ENCODE peak calls at places on chromosomes 2 and 18, in four cellular contexts. One of them, this sample, is unnamed.
A peak's percentile ranks its signal among the peaks of the same experiment; 100 is the strongest.

GRCh38 chr2:223062304-223062845 is 10.4 kb downstream of the KCNE4 start:
- DNase-seq in mammary epithelial cell: no peak
- DNase-seq in A549: no peak
- DNase-seq in prostate gland: no peak
- DNase-seq in this sample: no peak

GRCh38 chr2:118085173-118086023 is 2.9 kb upstream of the INSIG2 start:
- DNase-seq in mammary epithelial cell: peak; percentile 41
- DNase-seq in A549: no peak
- DNase-seq in prostate gland: no peak
- DNase-seq in this sample: no peak

GRCh38 chr2:233814436-233814835 is 36.3 kb downstream of the MROH2A start:
- DNase-seq in mammary epithelial cell: no peak
- DNase-seq in A549: no peak
- DNase-seq in prostate gland: no peak
- DNase-seq in this sample: no peak

GRCh38 chr18:36302676-36303075 is 5.2 kb downstream of the FHOD3 start:
- DNase-seq in mammary epithelial cell: no peak
- DNase-seq in A549: no peak
- DNase-seq in prostate gland: no peak
- DNase-seq in this sample: no peak

GRCh38 chr2:59249441-59250330 is 1008.6 kb upstream of the FANCL start:
- DNase-seq in mammary epithelial cell: no peak
- DNase-seq in A549: no peak
- DNase-seq in prostate gland: no peak
- DNase-seq in this sample: peak; percentile 2

GRCh38 chr2:56749152-56749752 is 565.5 kb downstream of the CCDC85A start:
- DNase-seq in mammary epithelial cell: peak; percentile 28
- DNase-seq in A549: peak; percentile 6
- DNase-seq in prostate gland: no peak
- DNase-seq in this sample: peak; percentile 6

GRCh38 chr2:233044974-233045535 is 12.6 kb downstream of the NEU2 start:
- DNase-seq in mammary epithelial cell: no peak
- DNase-seq in A549: no peak
- DNase-seq in prostate gland: no peak
- DNase-seq in this sample: no peak

GRCh38 chr18:23627325-23627724 is 35.4 kb downstream of the ANKRD29 start:
- DNase-seq in mammary epithelial cell: peak; percentile 76
- DNase-seq in A549: peak; percentile 49
- DNase-seq in prostate gland: peak; percentile 17
- DNase-seq in this sample: peak; percentile 58

GRCh38 chr18:30903566-30903965 is 139.0 kb downstream of the DSC3 start:
- DNase-seq in mammary epithelial cell: peak; percentile 98
- DNase-seq in A549: no peak
- DNase-seq in prostate gland: no peak
- DNase-seq in this sample: peak; percentile 99

GRCh38 chr2:215711484-215712034 is 275.7 kb upstream of the FN1 start:
- DNase-seq in mammary epithelial cell: peak; percentile 54
- DNase-seq in A549: no peak
- DNase-seq in prostate gland: no peak
- DNase-seq in this sample: peak; percentile 83

GRCh38 chr18:33746261-33746660 is 168.2 kb downstream of the ASXL3 start:
- DNase-seq in mammary epithelial cell: no peak
- DNase-seq in A549: no peak
- DNase-seq in prostate gland: no peak
- DNase-seq in this sample: no peak

GRCh38 chr2:176491172-176491904 is 222.1 kb downstream of the MTX2 start:
- DNase-seq in mammary epithelial cell: peak; percentile 99
- DNase-seq in A549: no peak
- DNase-seq in prostate gland: peak; percentile 8
- DNase-seq in this sample: peak; percentile 99

GRCh38 chr2:52474091-52474490 is 1293.5 kb upstream of the CHAC2 start:
- DNase-seq in mammary epithelial cell: no peak
- DNase-seq in A549: no peak
- DNase-seq in prostate gland: no peak
- DNase-seq in this sample: no peak

GRCh38 chr18:61554117-61554776 is 221.0 kb downstream of the CDH20 start:
- DNase-seq in mammary epithelial cell: no peak
- DNase-seq in A549: no peak
- DNase-seq in prostate gland: no peak
- DNase-seq in this sample: no peak

GRCh38 chr2:211067029-211067428 is 510.6 kb downstream of the CPS1 start:
- DNase-seq in mammary epithelial cell: no peak
- DNase-seq in A549: no peak
- DNase-seq in prostate gland: no peak
- DNase-seq in this sample: no peak

GRCh38 chr2:33909945-33910344 is 310.8 kb upstream of the FAM98A start:
- DNase-seq in mammary epithelial cell: no peak
- DNase-seq in A549: no peak
- DNase-seq in prostate gland: no peak
- DNase-seq in this sample: no peak

GRCh38 chr18:44792456-44793080 is 111.9 kb downstream of the SETBP1 start:
- DNase-seq in mammary epithelial cell: no peak
- DNase-seq in A549: no peak
- DNase-seq in prostate gland: no peak
- DNase-seq in this sample: peak; percentile 2

GRCh38 chr2:3257166-3257565 is 120.5 kb downstream of the EIPR1 start:
- DNase-seq in mammary epithelial cell: no peak
- DNase-seq in A549: no peak
- DNase-seq in prostate gland: no peak
- DNase-seq in this sample: peak; percentile 74

GRCh38 chr2:227267406-227268115 is 57.5 kb upstream of the MFF start:
- DNase-seq in mammary epithelial cell: peak; percentile 14
- DNase-seq in A549: peak; percentile 13
- DNase-seq in prostate gland: peak; percentile 15
- DNase-seq in this sample: no peak

GRCh38 chr2:148614024-148614331 is 30.6 kb upstream of the EPC2 start:
- DNase-seq in mammary epithelial cell: peak; percentile 21
- DNase-seq in A549: no peak
- DNase-seq in prostate gland: no peak
- DNase-seq in this sample: peak; percentile 45

GRCh38 chr2:44949329-44950151 is 8.0 kb downstream of the SIX3 start:
- DNase-seq in mammary epithelial cell: no peak
- DNase-seq in A549: no peak
- DNase-seq in prostate gland: no peak
- DNase-seq in this sample: no peak

GRCh38 chr2:222714361-222715256 is 43.2 kb downstream of the MOGAT1 start:
- DNase-seq in mammary epithelial cell: no peak
- DNase-seq in A549: no peak
- DNase-seq in prostate gland: no peak
- DNase-seq in this sample: no peak

GRCh38 chr2:217943379-217944321 is 59.1 kb downstream of the TNS1 start:
- DNase-seq in mammary epithelial cell: no peak
- DNase-seq in A549: peak; percentile 71
- DNase-seq in prostate gland: peak; percentile 74
- DNase-seq in this sample: no peak

GRCh38 chr2:172613035-172613434 is 57.1 kb downstream of the PDK1 start:
- DNase-seq in mammary epithelial cell: no peak
- DNase-seq in A549: no peak
- DNase-seq in prostate gland: no peak
- DNase-seq in this sample: no peak

GRCh38 chr18:73986711-73987110 is 160.9 kb downstream of the FBXO15 start:
- DNase-seq in mammary epithelial cell: no peak
- DNase-seq in A549: no peak
- DNase-seq in prostate gland: no peak
- DNase-seq in this sample: no peak

GRCh38 chr2:50746526-50746925 is 285.4 kb downstream of the NRXN1 start:
- DNase-seq in mammary epithelial cell: peak; percentile 12
- DNase-seq in A549: no peak
- DNase-seq in prostate gland: no peak
- DNase-seq in this sample: peak; percentile 2

GRCh38 chr2:36770542-36771287 is 74.2 kb downstream of the VIT start:
- DNase-seq in mammary epithelial cell: peak; percentile 47
- DNase-seq in A549: peak; percentile 74
- DNase-seq in prostate gland: no peak
- DNase-seq in this sample: peak; percentile 58

GRCh38 chr2:144453486-144454158 is 66.3 kb downstream of the ZEB2 start:
- DNase-seq in mammary epithelial cell: no peak
- DNase-seq in A549: no peak
- DNase-seq in prostate gland: no peak
- DNase-seq in this sample: no peak

GRCh38 chr2:15708865-15709820 is 117.5 kb downstream of the DDX1 start:
- DNase-seq in mammary epithelial cell: no peak
- DNase-seq in A549: no peak
- DNase-seq in prostate gland: no peak
- DNase-seq in this sample: no peak

GRCh38 chr2:67260348-67261277 is 136.5 kb upstream of the ETAA1 start:
- DNase-seq in mammary epithelial cell: peak; percentile 76
- DNase-seq in A549: peak; percentile 18
- DNase-seq in prostate gland: peak; percentile 8
- DNase-seq in this sample: peak; percentile 54

GRCh38 chr2:55838653-55839052 is 84.9 kb downstream of the EFEMP1 start:
- DNase-seq in mammary epithelial cell: peak; percentile 63
- DNase-seq in A549: peak; percentile 16
- DNase-seq in prostate gland: no peak
- DNase-seq in this sample: peak; percentile 74

GRCh38 chr2:199488772-199489400 is 31.1 kb upstream of the SATB2 start:
- DNase-seq in mammary epithelial cell: peak; percentile 43
- DNase-seq in A549: peak; percentile 49
- DNase-seq in prostate gland: no peak
- DNase-seq in this sample: no peak

GRCh38 chr2:128879161-128879560 is 560.5 kb upstream of the HS6ST1 start:
- DNase-seq in mammary epithelial cell: no peak
- DNase-seq in A549: no peak
- DNase-seq in prostate gland: no peak
- DNase-seq in this sample: no peak

GRCh38 chr2:184646177-184646576 is 47.8 kb downstream of the ZNF804A start:
- DNase-seq in mammary epithelial cell: peak; percentile 63
- DNase-seq in A549: no peak
- DNase-seq in prostate gland: no peak
- DNase-seq in this sample: peak; percentile 85
- H3K4me1 ChIP-seq in mammary epithelial cell: peaks cover 14% of the 10 kb centered on the region
- H3K4me1 ChIP-seq in A549: no peaks in the 10 kb centered on the region
- H3K4me1 ChIP-seq in prostate gland: no peaks in the 10 kb centered on the region
- H3K4me1 ChIP-seq in this sample: no peaks in the 10 kb centered on the region

DNA sequence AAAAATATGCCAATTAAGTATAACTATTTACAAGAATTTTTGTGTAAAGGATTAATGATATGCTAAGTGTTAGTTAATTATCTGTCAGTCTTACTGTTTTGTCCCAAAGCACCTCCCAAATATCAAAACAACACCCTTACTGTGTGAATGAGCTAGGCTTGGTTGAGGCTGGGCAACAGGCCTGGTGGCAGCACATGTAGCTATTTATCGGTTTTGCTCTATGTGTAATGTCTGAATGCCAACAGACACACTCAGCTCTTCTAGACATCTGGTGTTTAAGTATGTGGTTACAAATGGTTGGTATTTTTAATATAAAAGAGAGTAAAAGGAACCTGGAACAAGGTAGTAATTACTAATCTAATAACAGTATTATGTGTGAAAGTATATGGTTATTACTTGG is 175.3 kb downstream of the RAB3GAP1 start:
- DNase-seq in mammary epithelial cell: no peak
- DNase-seq in A549: no peak
- DNase-seq in prostate gland: no peak
- DNase-seq in this sample: no peak
- TF ChIP-seq CTCF in mammary epithelial cell: no peak
- TF ChIP-seq CTCF in A549: no peak
- TF ChIP-seq CTCF in prostate gland: no peak
- TF ChIP-seq CTCF in this sample: no peak

DNA sequence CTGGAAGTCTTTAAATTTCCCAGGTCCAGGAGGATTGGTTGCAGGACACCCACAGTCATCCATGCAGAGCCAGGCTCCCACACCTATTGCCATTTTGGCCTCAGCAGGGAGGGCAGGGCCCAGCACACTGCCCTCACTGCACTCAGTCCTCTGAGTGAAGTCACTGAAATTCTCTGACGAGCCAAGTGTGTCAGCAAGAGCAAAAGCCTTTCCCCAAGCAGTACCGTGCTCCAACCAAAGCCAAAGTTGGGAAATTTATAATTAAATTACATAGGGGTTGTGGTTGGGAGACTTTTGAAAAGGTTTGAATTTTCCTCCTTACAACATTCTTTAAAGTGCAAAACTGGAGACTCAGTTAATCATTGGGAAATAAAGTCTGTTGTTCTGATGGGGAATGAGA is 98.5 kb upstream of the CD226 start:
- DNase-seq in mammary epithelial cell: peak; percentile 33
- DNase-seq in A549: no peak
- DNase-seq in prostate gland: no peak
- DNase-seq in this sample: no peak
- H3K4me1 ChIP-seq in mammary epithelial cell: peaks cover 24% of the 10 kb centered on the region
- H3K4me1 ChIP-seq in A549: peaks cover 47% of the 10 kb centered on the region
- H3K4me1 ChIP-seq in prostate gland: no peaks in the 10 kb centered on the region
- H3K4me1 ChIP-seq in this sample: peaks cover 30% of the 10 kb centered on the region

DNA sequence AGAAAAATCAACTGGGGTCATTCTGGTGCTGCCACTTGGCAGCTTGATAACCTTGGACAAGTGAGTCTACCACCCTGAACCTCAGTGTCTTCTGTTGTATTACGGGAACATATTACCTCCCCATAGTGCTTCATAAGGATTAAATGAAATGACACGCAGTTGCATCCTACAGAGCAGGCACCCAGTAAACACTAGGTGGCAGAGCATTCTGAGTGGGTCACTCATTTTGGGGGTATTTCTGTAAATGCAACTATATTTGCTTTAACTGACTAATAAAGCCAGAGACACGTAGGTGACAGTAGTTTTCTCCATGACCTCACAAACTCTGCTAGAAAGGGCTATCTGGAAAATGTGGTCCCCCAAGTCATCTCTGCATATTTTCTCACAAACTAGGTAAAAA is 4.7 kb downstream of the CD226 start:
- DNase-seq in mammary epithelial cell: no peak
- DNase-seq in A549: no peak
- DNase-seq in prostate gland: no peak
- DNase-seq in this sample: no peak
- TF ChIP-seq CTCF in mammary epithelial cell: no peak
- TF ChIP-seq CTCF in A549: no peak
- TF ChIP-seq CTCF in prostate gland: no peak
- TF ChIP-seq CTCF in this sample: no peak

GRCh38 chr18:79490593-79491551 is 95.1 kb downstream of the NFATC1 start:
- DNase-seq in mammary epithelial cell: no peak
- DNase-seq in A549: no peak
- DNase-seq in prostate gland: no peak
- DNase-seq in this sample: no peak
- H3K4me1 ChIP-seq in mammary epithelial cell: no peaks in the 10 kb centered on the region
- H3K4me1 ChIP-seq in A549: no peaks in the 10 kb centered on the region
- H3K4me1 ChIP-seq in prostate gland: peaks cover under 1% of the 10 kb centered on the region
- H3K4me1 ChIP-seq in this sample: no peaks in the 10 kb centered on the region